ENCODE peak calls at places on chromosomes 4 and X, in nine cellular contexts. N is GM12892, T is esophagus squamous epithelium, S is A549, R is spleen, H is suprapubic skin, I is HepG2, B is IMR-90, Z is lower leg skin. P is an unnamed sample.

GRCh38 chr4:139767168-139767567 is 101.5 kb downstream of the MGST2 start:
- DNase-seq in N (no peak), T (no peak), S (no peak), R (no peak), H (no peak), I (no peak), B (no peak), Z (no peak), P (no peak)

GRCh38 chr4:77922158-77923094 is 59.8 kb downstream of the MRPL1 start:
- DNase-seq in N (no peak), T (no peak), S (no peak), R (no peak), H (no peak), I (peak; percentile 61), B (peak; percentile 83), Z (no peak), P (no peak)

GRCh38 chrX:48697182-48697727 is 721 bp downstream of the SUV39H1 start:
- DNase-seq in N (no peak), T (no peak), S (no peak), R (peak; percentile 67), H (no peak), I (no peak), B (no peak), Z (no peak), P (peak; percentile 38)

GRCh38 chrX:115337735-115338134 is 48.2 kb downstream of the LUZP4 start:
- DNase-seq in N (no peak), T (no peak), S (no peak), R (no peak), H (no peak), I (no peak), B (peak; percentile 86), Z (no peak), P (no peak)

GRCh38 chr4:139873111-139873866 is 207.7 kb downstream of the MGST2 start:
- DNase-seq in N (no peak), T (no peak), S (no peak), R (no peak), H (no peak), I (no peak), B (peak; percentile 34), Z (no peak), P (no peak)

GRCh38 chr4:15902741-15903140 is 35.8 kb downstream of the FGFBP1 start:
- DNase-seq in N (no peak), T (no peak), S (no peak), R (no peak), H (no peak), I (no peak), B (no peak), Z (no peak), P (no peak)

GRCh38 chr4:121070274-121070673 is 2.1 kb downstream of the NDNF start:
- DNase-seq in N (no peak), T (no peak), S (no peak), R (no peak), H (no peak), I (no peak), B (no peak), Z (no peak), P (no peak)

GRCh38 chr4:152075253-152075928 is 314.6 kb upstream of the GATB start:
- DNase-seq in N (no peak), T (no peak), S (no peak), R (no peak), H (no peak), I (no peak), B (no peak), Z (no peak), P (no peak)

GRCh38 chr4:81471361-81472248 is at the start of gene RASGEF1B:
- DNase-seq in N (peak; percentile 80), T (peak; percentile 65), S (peak; percentile 17), R (peak; percentile 98), H (peak; percentile 91), I (peak; percentile 32), B (peak; percentile 62), Z (peak; percentile 88), P (no peak)
- TF ChIP-seq POLR2A in N (no peak), T (peak; percentile 91), S (no peak), R (peak; percentile 93), H (peak; percentile 83), I (no peak), B (no peak), Z (no peak), P (no peak)

GRCh38 chrX:120559799-120560198 is 963 bp downstream of the CUL4B start:
- DNase-seq in N (no peak), T (no peak), S (no peak), R (no peak), H (no peak), I (no peak), B (no peak), Z (no peak), P (no peak)

GRCh38 chrX:120562569-120562926 is 1.8 kb upstream of the CUL4B start:
- DNase-seq in N (no peak), T (no peak), S (no peak), R (no peak), H (no peak), I (no peak), B (no peak), Z (no peak), P (no peak)

GRCh38 chrX:120560842-120561633 is at the start of gene CUL4B:
- DNase-seq in N (peak; percentile 45), T (peak; percentile 79), S (peak; percentile 96), R (peak; percentile 98), H (peak; percentile 95), I (peak; percentile 91), B (peak; percentile 94), Z (peak; percentile 93), P (peak; percentile 52)

GRCh38 chrX:120560405-120560841 is 339 bp downstream of the CUL4B start:
- DNase-seq in N (no peak), T (no peak), S (no peak), R (peak; percentile 76), H (no peak), I (peak; percentile 32), B (peak; percentile 39), Z (peak; percentile 19), P (no peak)

DNA sequence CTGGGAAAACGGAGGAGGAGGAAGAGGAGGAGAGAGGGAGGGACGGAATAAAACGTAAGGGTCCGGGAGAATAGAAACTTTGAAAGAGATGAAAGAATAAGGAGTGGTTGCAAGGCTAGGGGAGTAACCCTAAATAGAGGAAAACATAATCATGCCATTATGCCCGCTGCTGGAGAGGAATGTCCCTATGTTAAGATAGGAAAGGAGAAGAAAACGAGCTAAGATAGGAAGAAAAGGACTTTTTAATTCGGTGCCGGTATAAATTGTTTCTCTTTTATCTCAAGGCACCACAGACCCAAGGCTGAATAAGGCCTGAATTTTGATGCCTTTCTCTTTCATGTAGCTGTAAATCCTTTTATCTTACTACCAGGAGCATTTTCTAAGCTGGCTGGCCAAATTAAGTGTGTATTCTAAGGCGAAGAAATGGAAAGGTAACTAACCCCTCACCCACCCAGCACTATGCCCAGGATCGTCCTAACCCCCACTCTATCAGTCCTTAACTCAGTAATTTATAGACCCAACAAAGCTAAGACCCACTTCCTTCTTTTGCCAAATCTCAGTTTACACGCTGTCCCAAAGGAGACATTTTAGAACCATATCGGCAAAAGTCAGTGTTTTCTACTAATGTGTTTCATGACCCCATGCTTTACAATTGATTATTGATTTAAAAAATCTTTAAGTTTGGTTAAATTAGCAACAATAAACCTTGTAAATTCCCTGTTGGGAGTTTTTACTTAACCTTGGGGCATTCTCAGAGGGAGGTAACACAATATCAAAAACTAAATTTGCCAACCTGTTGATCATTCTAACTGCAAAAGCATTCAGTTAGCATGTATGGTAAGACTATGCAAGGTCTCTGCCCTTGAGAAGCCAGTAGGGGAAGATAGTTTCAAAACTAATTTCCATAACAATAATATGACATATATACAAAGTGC is 1.1 kb upstream of the CUL4B start:
- DNase-seq in N (no peak), T (no peak), S (no peak), R (no peak), H (no peak), I (no peak), B (no peak), Z (no peak), P (no peak)
- TF ChIP-seq POLR2A in N (no peak), T (peak; percentile 23), S (no peak), R (no peak), H (no peak), I (no peak), B (peak; percentile 67), Z (no peak), P (peak; percentile 9)

GRCh38 chr4:76589872-76590846 is 155.1 kb downstream of the SHROOM3 start:
- DNase-seq in N (no peak), T (no peak), S (peak; percentile 71), R (no peak), H (no peak), I (peak; percentile 52), B (peak; percentile 92), Z (no peak), P (peak; percentile 53)

GRCh38 chr4:76589402-76589801 is 154.4 kb downstream of the SHROOM3 start:
- DNase-seq in N (no peak), T (no peak), S (peak; percentile 31), R (no peak), H (no peak), I (no peak), B (peak; percentile 57), Z (no peak), P (no peak)

GRCh38 chr4:76590847-76591281 is 155.8 kb downstream of the SHROOM3 start:
- DNase-seq in N (no peak), T (no peak), S (no peak), R (no peak), H (no peak), I (no peak), B (peak; percentile 58), Z (no peak), P (no peak)

GRCh38 chr4:76585897-76586360 is 150.9 kb downstream of the SHROOM3 start:
- DNase-seq in N (peak; percentile 36), T (no peak), S (peak; percentile 65), R (peak; percentile 81), H (peak; percentile 88), I (peak; percentile 7), B (no peak), Z (peak; percentile 64), P (peak; percentile 39)

DNA sequence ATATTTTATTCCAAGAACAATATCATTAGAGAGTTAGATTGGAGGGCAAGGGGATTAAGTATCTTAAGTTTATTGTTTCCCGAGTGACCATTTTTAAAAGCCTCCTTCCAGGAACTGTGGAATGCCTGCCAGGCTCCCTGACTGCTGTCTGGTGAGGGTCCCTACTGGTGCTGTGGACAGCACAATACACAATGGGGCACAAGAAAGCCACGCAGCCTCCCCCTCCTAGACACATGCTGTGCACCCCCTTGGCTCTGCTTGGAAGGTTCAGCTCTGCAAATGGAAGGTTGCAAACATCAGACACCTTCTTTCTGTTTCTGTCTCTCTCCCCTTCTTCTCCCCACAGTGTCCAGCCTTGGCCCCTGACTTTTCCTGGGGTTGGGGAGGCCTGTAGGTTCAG is 153.2 kb downstream of the SHROOM3 start:
- DNase-seq in N (no peak), T (no peak), S (no peak), R (no peak), H (no peak), I (no peak), B (no peak), Z (no peak), P (no peak)
- TF ChIP-seq POLR2A in N (no peak), T (no peak), S (no peak), R (no peak), H (no peak), I (no peak), B (no peak), Z (no peak), P (no peak)

DNA sequence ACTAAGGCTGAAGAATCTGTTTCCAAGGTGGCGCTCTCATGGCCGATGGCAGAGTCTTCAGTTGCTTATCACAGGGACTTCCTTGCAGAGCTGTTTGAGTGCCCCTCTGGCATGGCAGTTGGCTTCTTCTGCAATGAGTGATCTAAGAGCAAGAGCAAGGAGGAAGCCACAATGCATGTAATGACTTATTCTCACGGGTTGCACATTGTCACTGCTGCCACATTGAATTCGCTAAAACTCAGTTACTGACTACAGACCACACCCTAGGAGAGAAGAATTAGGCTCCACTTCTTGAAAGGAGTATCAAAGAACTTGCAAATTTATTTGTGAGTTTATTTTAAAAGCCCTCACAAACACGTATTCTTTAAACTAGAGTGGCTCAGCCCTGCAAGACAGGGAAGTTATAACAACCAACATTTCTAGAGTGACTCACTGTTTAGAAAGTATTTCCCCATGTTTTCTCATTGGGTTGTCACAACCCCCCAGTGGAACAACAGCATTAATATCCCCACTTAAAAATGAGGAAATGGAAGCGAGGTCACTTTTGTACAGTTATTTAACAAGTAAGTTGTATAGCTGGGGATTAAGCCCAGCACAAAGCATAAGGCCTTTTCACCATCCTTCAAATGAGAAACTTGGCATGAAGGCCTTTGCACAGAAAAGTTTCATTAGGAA is 32.4 kb upstream of the RBPJ start:
- DNase-seq in N (no peak), T (no peak), S (peak; percentile 5), R (no peak), H (no peak), I (no peak), B (peak; percentile 77), Z (no peak), P (peak; percentile 14)
- TF ChIP-seq POLR2A in N (no peak), T (no peak), S (no peak), R (no peak), H (no peak), I (no peak), B (no peak), Z (no peak), P (no peak)

P was measured in H54.